ENCODE peak calls at places on chromosomes 12 and 14, in four cellular contexts. One of them, this sample, is unnamed. For H3F3A, the result is how much of the 10 kb centered on the place peaks cover.

GRCh38 chr12:105209091-105209490 is 26.9 kb downstream of the APPL2 start:
- DNase-seq in GM23338: no peak
- DNase-seq in PC-9: no peak
- DNase-seq in GM23248: no peak
- DNase-seq in this sample: no peak

GRCh38 chr14:89720741-89721315 is 233.7 kb downstream of the EFCAB11 start:
- DNase-seq in GM23338: peak
- DNase-seq in PC-9: no peak
- DNase-seq in GM23248: no peak
- DNase-seq in this sample: no peak

GRCh38 chr14:92447416-92448197 is 66.0 kb upstream of the RIN3 start:
- DNase-seq in GM23338: no peak
- DNase-seq in PC-9: no peak
- DNase-seq in GM23248: no peak
- DNase-seq in this sample: no peak

GRCh38 chr12:115636546-115636945 is 640.9 kb downstream of the MED13L start:
- DNase-seq in GM23338: no peak
- DNase-seq in PC-9: no peak
- DNase-seq in GM23248: peak
- DNase-seq in this sample: no peak

GRCh38 chr14:24848427-24848826 is 201.5 kb downstream of the STXBP6 start:
- DNase-seq in GM23338: no peak
- DNase-seq in PC-9: peak
- DNase-seq in GM23248: peak
- DNase-seq in this sample: no peak

GRCh38 chr14:76371066-76371465 is 4.9 kb upstream of the ESRRB start:
- DNase-seq in GM23338: no peak
- DNase-seq in PC-9: no peak
- DNase-seq in GM23248: no peak
- DNase-seq in this sample: no peak

GRCh38 chr12:121089031-121089812 is 43.5 kb upstream of the P2RX7 start:
- DNase-seq in GM23338: peak
- DNase-seq in PC-9: no peak
- DNase-seq in GM23248: no peak
- DNase-seq in this sample: no peak

GRCh38 chr12:114848661-114849060 is 164.7 kb upstream of the TBX3 start:
- DNase-seq in GM23338: no peak
- DNase-seq in PC-9: no peak
- DNase-seq in GM23248: peak
- DNase-seq in this sample: no peak

GRCh38 chr12:109606261-109607028 is 32.9 kb downstream of the MVK start:
- DNase-seq in GM23338: peak
- DNase-seq in PC-9: no peak
- DNase-seq in GM23248: no peak
- DNase-seq in this sample: peak

GRCh38 chr12:122855985-122856831 is 21.0 kb downstream of the HIP1R start:
- DNase-seq in GM23338: no peak
- DNase-seq in PC-9: no peak
- DNase-seq in GM23248: no peak
- DNase-seq in this sample: no peak

GRCh38 chr14:30180219-30180618 is 252.6 kb upstream of the PRKD1 start:
- DNase-seq in GM23338: no peak
- DNase-seq in PC-9: no peak
- DNase-seq in GM23248: peak
- DNase-seq in this sample: no peak

GRCh38 chr12:4120316-4120920 is 153.1 kb upstream of the CCND2 start:
- DNase-seq in GM23338: no peak
- DNase-seq in PC-9: no peak
- DNase-seq in GM23248: no peak
- DNase-seq in this sample: no peak

GRCh38 chr12:99722690-99723486 is 75.3 kb downstream of the GARIN6 start:
- DNase-seq in GM23338: peak
- DNase-seq in PC-9: no peak
- DNase-seq in GM23248: no peak
- DNase-seq in this sample: peak

GRCh38 chr14:105842105-105842504 is 315.7 kb downstream of the TMEM121 start:
- DNase-seq in GM23338: no peak
- DNase-seq in PC-9: no peak
- DNase-seq in GM23248: no peak
- DNase-seq in this sample: no peak

GRCh38 chr14:60266021-60266937 is 17.3 kb downstream of the PPM1A start:
- DNase-seq in GM23338: peak
- DNase-seq in PC-9: no peak
- DNase-seq in GM23248: peak
- DNase-seq in this sample: peak

GRCh38 chr14:103518416-103519042 is 4.1 kb downstream of the CKB start:
- DNase-seq in GM23338: peak
- DNase-seq in PC-9: peak
- DNase-seq in GM23248: peak
- DNase-seq in this sample: peak

GRCh38 chr12:12779529-12779928 is 5.9 kb upstream of the APOLD1 start:
- DNase-seq in GM23338: no peak
- DNase-seq in PC-9: no peak
- DNase-seq in GM23248: peak
- DNase-seq in this sample: no peak

GRCh38 chr12:82904219-82904795 is 217.6 kb downstream of the TMTC2 start:
- DNase-seq in GM23338: no peak
- DNase-seq in PC-9: no peak
- DNase-seq in GM23248: peak
- DNase-seq in this sample: no peak

GRCh38 chr14:65732112-65732511 is 319.6 kb downstream of the FUT8 start:
- DNase-seq in GM23338: no peak
- DNase-seq in PC-9: no peak
- DNase-seq in GM23248: no peak
- DNase-seq in this sample: no peak

GRCh38 chr14:75752907-75753594 is 92.0 kb downstream of the TTLL5 start:
- DNase-seq in GM23338: no peak
- DNase-seq in PC-9: no peak
- DNase-seq in GM23248: peak
- DNase-seq in this sample: no peak

GRCh38 chr12:32877670-32878459 is 18.7 kb downstream of the PKP2 start:
- DNase-seq in GM23338: no peak
- DNase-seq in PC-9: no peak
- DNase-seq in GM23248: peak
- DNase-seq in this sample: no peak

GRCh38 chr12:6818246-6819006 is 3.2 kb upstream of the GPR162 start:
- DNase-seq in GM23338: peak
- DNase-seq in PC-9: no peak
- DNase-seq in GM23248: no peak
- DNase-seq in this sample: peak

GRCh38 chr14:90336401-90336800 is 4.7 kb upstream of the NRDE2 start:
- DNase-seq in GM23338: no peak
- DNase-seq in PC-9: no peak
- DNase-seq in GM23248: no peak
- DNase-seq in this sample: no peak

GRCh38 chr14:60670994-60671393 is 21.7 kb upstream of the SIX1 start:
- DNase-seq in GM23338: no peak
- DNase-seq in PC-9: no peak
- DNase-seq in GM23248: no peak
- DNase-seq in this sample: no peak

GRCh38 chr12:47820631-47821345 is 1.1 kb upstream of the HDAC7 start:
- DNase-seq in GM23338: peak
- DNase-seq in PC-9: peak
- DNase-seq in GM23248: peak
- DNase-seq in this sample: peak

GRCh38 chr12:18323159-18323558 is 61.8 kb downstream of the PIK3C2G start:
- DNase-seq in GM23338: no peak
- DNase-seq in PC-9: no peak
- DNase-seq in GM23248: peak
- DNase-seq in this sample: no peak

GRCh38 chr14:22908601-22909000 is 10.3 kb downstream of the RBM23 start:
- DNase-seq in GM23338: no peak
- DNase-seq in PC-9: no peak
- DNase-seq in GM23248: peak
- DNase-seq in this sample: no peak

GRCh38 chr12:119178544-119179334 is at the start of gene HSPB8:
- DNase-seq in GM23338: peak
- DNase-seq in PC-9: peak
- DNase-seq in GM23248: peak
- DNase-seq in this sample: peak

GRCh38 chr12:112891093-112892024 is 15.4 kb upstream of the OAS1 start:
- DNase-seq in GM23338: no peak
- DNase-seq in PC-9: no peak
- DNase-seq in GM23248: no peak
- DNase-seq in this sample: no peak

GRCh38 chr12:51472984-51473383 is 48.4 kb downstream of the SLC4A8 start:
- DNase-seq in GM23338: no peak
- DNase-seq in PC-9: no peak
- DNase-seq in GM23248: no peak
- DNase-seq in this sample: no peak
- TF ChIP-seq EZH2 in GM23338: no peak
- TF ChIP-seq EZH2 in PC-9: no peak
- TF ChIP-seq EZH2 in GM23248: no peak
- TF ChIP-seq EZH2 in this sample: no peak

GRCh38 chr12:2111816-2112215 is 59.0 kb downstream of the CACNA1C start:
- DNase-seq in GM23338: no peak
- DNase-seq in PC-9: no peak
- DNase-seq in GM23248: no peak
- DNase-seq in this sample: no peak
- H3F3A ChIP-seq in GM23338: under half
- H3F3A ChIP-seq in PC-9: under half
- H3F3A ChIP-seq in GM23248: under half
- H3F3A ChIP-seq in this sample: under half

DNA sequence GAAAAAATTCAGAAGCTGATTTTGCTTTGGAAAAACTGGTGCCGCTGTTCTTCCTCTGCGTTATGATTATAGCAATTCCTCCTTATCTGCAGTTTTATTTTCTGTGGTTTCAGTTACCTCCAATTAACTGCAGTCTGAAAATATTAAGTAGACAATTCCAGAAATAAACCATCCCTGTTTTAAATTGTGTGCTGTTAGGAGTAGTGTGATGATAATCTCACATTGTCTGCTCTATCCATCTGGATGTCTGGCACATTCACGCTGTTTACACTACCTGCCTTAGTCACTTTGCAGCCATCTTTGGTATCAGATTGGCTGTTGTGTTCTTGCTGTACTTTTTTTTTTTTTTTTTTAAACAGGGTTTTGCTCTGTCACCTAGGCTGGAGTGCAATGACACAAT is 141.0 kb downstream of the GRIP1 start:
- DNase-seq in GM23338: no peak
- DNase-seq in PC-9: no peak
- DNase-seq in GM23248: no peak
- DNase-seq in this sample: no peak
- TF ChIP-seq EZH2 in GM23338: no peak
- TF ChIP-seq EZH2 in PC-9: no peak
- TF ChIP-seq EZH2 in GM23248: no peak
- TF ChIP-seq EZH2 in this sample: no peak

GRCh38 chr14:91361236-91361811 is 56.3 kb downstream of the CCDC88C start:
- DNase-seq in GM23338: no peak
- DNase-seq in PC-9: no peak
- DNase-seq in GM23248: no peak
- DNase-seq in this sample: no peak
- H3F3A ChIP-seq in GM23338: under half
- H3F3A ChIP-seq in PC-9: under half
- H3F3A ChIP-seq in GM23248: under half
- H3F3A ChIP-seq in this sample: under half

GRCh38 chr14:38210168-38210567 is 2.5 kb downstream of the SSTR1 start:
- DNase-seq in GM23338: peak
- DNase-seq in PC-9: no peak
- DNase-seq in GM23248: peak
- DNase-seq in this sample: no peak
- TF ChIP-seq EZH2 in GM23338: no peak
- TF ChIP-seq EZH2 in PC-9: no peak
- TF ChIP-seq EZH2 in GM23248: no peak
- TF ChIP-seq EZH2 in this sample: no peak

GRCh38 chr12:46370792-46371717 is 1.5 kb downstream of the SLC38A2 start:
- DNase-seq in GM23338: peak
- DNase-seq in PC-9: peak
- DNase-seq in GM23248: peak
- DNase-seq in this sample: peak
- H3F3A ChIP-seq in GM23338: half or more
- H3F3A ChIP-seq in PC-9: half or more
- H3F3A ChIP-seq in GM23248: half or more
- H3F3A ChIP-seq in this sample: half or more

DNA sequence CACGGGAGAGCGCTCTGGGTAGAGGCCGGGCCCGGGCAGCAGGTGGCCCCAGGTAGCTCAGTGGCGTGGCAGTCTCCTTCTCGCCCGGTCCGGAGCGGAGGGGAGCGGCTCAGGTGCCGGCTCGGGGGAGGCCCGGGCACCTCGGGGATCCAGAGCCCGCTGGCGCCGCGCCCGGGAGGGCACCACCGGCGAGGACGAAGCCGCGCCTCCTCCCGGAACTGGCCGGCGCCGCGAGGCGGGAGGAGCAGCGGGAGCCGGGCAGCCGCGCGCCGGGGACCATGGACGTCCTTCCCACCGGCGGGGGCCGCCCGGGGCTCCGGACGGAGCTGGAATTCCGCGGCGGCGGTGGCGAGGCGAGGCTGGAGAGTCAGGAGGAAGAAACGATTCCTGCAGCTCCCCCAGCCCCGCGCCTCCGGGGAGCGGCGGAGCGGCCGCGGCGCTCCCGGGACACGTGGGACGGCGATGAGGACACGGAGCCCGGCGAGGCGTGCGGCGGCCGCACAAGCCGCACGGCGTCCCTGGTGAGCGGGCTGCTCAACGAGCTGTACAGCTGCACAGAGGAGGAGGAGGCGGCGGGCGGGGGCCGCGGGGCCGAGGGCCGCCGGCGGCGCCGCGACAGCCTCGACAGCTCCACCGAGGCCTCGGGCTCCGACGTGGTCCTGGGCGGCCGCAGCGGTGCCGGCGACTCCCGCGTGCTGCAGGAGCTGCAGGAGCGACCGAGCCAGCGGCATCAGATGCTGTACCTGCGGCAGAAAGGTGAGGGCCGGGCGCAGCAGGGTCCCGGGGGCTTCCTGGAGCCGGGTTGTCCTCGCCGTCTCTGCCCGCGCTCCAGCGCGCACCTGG is 21.5 kb upstream of the GNS start:
- DNase-seq in GM23338: peak
- DNase-seq in PC-9: peak
- DNase-seq in GM23248: peak
- DNase-seq in this sample: peak
- TF ChIP-seq EZH2 in GM23338: no peak
- TF ChIP-seq EZH2 in PC-9: no peak
- TF ChIP-seq EZH2 in GM23248: peak
- TF ChIP-seq EZH2 in this sample: peak

GRCh38 chr14:91395998-91396660 is 21.5 kb downstream of the CCDC88C start:
- DNase-seq in GM23338: peak
- DNase-seq in PC-9: no peak
- DNase-seq in GM23248: no peak
- DNase-seq in this sample: no peak
- H3F3A ChIP-seq in GM23338: under half
- H3F3A ChIP-seq in PC-9: under half
- H3F3A ChIP-seq in GM23248: under half
- H3F3A ChIP-seq in this sample: under half